ENCODE peak calls at places on chromosomes 2 and 18, in five cellular contexts. E is tibial artery, N is pancreas, S is fibroblast of lung, G is suprapubic skin. F is an unnamed sample. For H3K9me3, the result is how much of the 10 kb centered on the place peaks cover.

GRCh38 chr2:214699236-214699635 is 110.2 kb downstream of the BARD1 start:
- DNase-seq in E (no peak), N (no peak), S (no peak), G (no peak), F (no peak)

GRCh38 chr2:227472265-227473018 is 486 bp downstream of the AGFG1 start:
- DNase-seq in E (peak), N (no peak), S (no peak), G (peak), F (peak)

GRCh38 chr2:73111300-73112025 is 1.3 kb downstream of the RAB11FIP5 start:
- DNase-seq in E (peak), N (peak), S (peak), G (no peak), F (peak)

GRCh38 chr2:96471772-96472171 is 33.4 kb downstream of the NEURL3 start:
- DNase-seq in E (no peak), N (no peak), S (no peak), G (no peak), F (no peak)

GRCh38 chr2:31239842-31240198 is 5.9 kb downstream of the EHD3 start:
- DNase-seq in E (peak), N (no peak), S (peak), G (peak), F (no peak)

GRCh38 chr2:86284987-86285386 is 52.4 kb downstream of the REEP1 start:
- DNase-seq in E (no peak), N (no peak), S (no peak), G (no peak), F (no peak)

GRCh38 chr2:220504890-220505564 is 877.6 kb downstream of the SLC4A3 start:
- DNase-seq in E (no peak), N (no peak), S (peak), G (no peak), F (no peak)

GRCh38 chr2:219638217-219638947 is 11.0 kb downstream of the SLC4A3 start:
- DNase-seq in E (peak), N (no peak), S (no peak), G (no peak), F (no peak)

GRCh38 chr2:126212735-126213134 is 443.2 kb upstream of the GYPC start:
- DNase-seq in E (no peak), N (no peak), S (no peak), G (no peak), F (no peak)

DNA sequence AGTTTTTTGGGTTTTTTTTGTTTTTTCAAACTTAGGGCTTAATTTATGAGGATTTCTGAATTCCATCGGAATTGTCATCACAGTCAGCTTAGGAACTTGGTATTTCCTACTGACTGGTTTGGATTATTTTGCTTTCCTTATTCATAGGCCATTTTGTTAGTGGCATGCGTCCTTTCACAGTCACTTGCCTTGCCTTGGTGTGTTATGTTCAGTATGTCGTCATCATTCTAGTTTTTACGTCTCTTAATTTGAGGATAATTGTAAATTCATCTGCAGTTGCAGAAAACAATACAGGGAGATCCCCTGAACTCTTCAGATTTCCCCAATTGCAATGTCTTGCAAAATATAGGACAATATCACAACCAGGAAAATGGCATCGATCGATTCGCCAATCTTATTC is 485.3 kb downstream of the CBLN2 start:
- DNase-seq in E (no peak), N (no peak), S (no peak), G (no peak), F (no peak)
- H3K9me3 ChIP-seq in E (under half), N (under half), S (under half), G (under half), F (under half)

GRCh38 chr2:16927398-16927797 is 261.8 kb upstream of the CYRIA start:
- DNase-seq in E (no peak), N (no peak), S (no peak), G (no peak), F (no peak)

GRCh38 chr2:16925145-16925544 is 259.5 kb upstream of the CYRIA start:
- DNase-seq in E (no peak), N (no peak), S (no peak), G (no peak), F (no peak)
- H3K4me3 ChIP-seq in E (no peak), N (no peak), S (no peak), G (no peak), F (no peak)

GRCh38 chr18:70645971-70646370 is 357.1 kb downstream of the SOCS6 start:
- DNase-seq in E (no peak), N (no peak), S (no peak), G (no peak), F (no peak)

GRCh38 chr18:70649683-70650082 is 360.8 kb downstream of the SOCS6 start:
- DNase-seq in E (no peak), N (no peak), S (no peak), G (no peak), F (no peak)

GRCh38 chr18:70650878-70651277 is 362.0 kb downstream of the SOCS6 start:
- DNase-seq in E (no peak), N (no peak), S (no peak), G (no peak), F (no peak)
- H3K9me3 ChIP-seq in E (under half), N (under half), S (under half), G (under half), F (under half)

GRCh38 chr2:44802409-44803099 is 138.9 kb upstream of the SIX3 start:
- DNase-seq in E (no peak), N (no peak), S (no peak), G (no peak), F (no peak)
- H3K4me3 ChIP-seq in E (no peak), N (no peak), S (no peak), G (peak), F (peak)

GRCh38 chr2:128040166-128040771 is 12.4 kb upstream of the SAP130 start:
- DNase-seq in E (no peak), N (no peak), S (no peak), G (no peak), F (no peak)
- H3K9me3 ChIP-seq in E (under half), N (under half), S (under half), G (under half), F (half or more)

GRCh38 chr2:170118641-170119040 is 59.3 kb upstream of the MYO3B start:
- DNase-seq in E (no peak), N (no peak), S (no peak), G (no peak), F (no peak)
- H3K4me3 ChIP-seq in E (no peak), N (no peak), S (no peak), G (no peak), F (no peak)

DNA sequence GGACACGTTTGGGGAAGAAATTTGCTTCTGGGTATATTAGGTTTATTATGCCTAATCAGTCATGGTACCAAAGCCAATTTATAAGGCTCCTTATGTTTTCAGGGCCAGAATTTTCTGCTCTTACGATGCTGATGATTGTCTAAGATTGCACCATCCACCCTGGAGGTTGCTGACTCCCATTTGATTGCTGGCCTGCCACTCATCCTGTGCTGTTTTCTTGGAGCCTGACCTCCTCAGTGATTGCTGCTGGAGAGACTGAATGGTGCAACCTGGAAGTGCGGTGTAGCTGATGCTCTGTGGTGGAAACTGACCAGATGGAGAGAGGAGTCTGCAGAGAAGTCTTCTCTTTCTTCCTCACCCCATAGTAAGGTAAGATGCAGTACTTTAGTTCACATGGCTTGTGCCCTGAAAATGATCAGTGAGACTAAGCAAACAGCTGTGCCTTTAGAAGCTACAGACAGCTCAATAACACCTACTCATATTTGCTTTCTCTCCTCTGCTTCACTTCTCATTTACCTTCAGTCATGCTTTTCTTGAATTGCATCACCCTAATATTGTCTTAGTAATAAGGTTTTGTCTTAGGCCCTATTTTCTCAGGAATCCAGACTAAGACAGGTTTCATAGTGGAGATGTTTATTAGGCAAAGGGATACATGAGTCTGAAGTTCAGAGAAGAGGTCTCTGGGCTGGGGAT is 17.4 kb downstream of the ZNF24 start:
- DNase-seq in E (no peak), N (no peak), S (no peak), G (no peak), F (no peak)
- H3K9me3 ChIP-seq in E (under half), N (under half), S (under half), G (under half), F (under half)

GRCh38 chr18:5542393-5543035 is 1.3 kb downstream of the EPB41L3 start:
- DNase-seq in E (no peak), N (no peak), S (peak), G (peak), F (peak)
- H3K4me3 ChIP-seq in E (peak), N (peak), S (peak), G (peak), F (no peak)

DNA sequence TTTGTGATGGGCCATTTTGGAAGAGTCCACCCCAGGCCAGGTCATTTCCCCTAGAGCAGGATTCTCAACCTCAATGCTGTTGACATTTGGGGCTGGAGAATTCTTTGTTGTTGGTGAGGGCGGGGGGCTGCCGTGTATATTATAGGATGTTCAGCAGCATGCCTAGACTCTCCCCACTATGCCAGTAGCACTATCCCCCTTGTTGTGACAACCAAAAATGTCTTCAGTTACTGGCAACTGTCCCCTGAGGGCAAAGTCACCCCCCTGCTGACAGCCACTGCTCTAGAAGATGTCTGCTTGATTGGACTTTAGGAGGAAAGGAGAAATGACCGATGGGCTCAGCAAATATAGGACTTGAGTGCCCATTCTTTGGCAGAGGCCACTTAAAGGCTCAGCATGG is 61.0 kb upstream of the MCFD2 start:
- DNase-seq in E (no peak), N (no peak), S (no peak), G (no peak), F (peak)
- H3K9me3 ChIP-seq in E (under half), N (under half), S (under half), G (under half), F (under half)

F was measured in spleen.